ENCODE peak calls at places on chromosome 5, in nine cellular contexts. One of them, this sample, is unnamed.

GRCh38 chr5:138274189-138274853 is at the start of gene GFRA3:
- DNase-seq in IMR-90: no peak
- DNase-seq in DND-41: peak; percentile 30
- DNase-seq in gastrocnemius medialis: no peak
- DNase-seq in heart right ventricle: no peak
- DNase-seq in cardiac muscle cell: peak; percentile 55
- DNase-seq in spleen: no peak
- DNase-seq in sigmoid colon: peak; percentile 63
- DNase-seq in ovary: peak; percentile 16
- DNase-seq in this sample: no peak

GRCh38 chr5:65695896-65696295 is 26.0 kb downstream of the SGTB start:
- DNase-seq in IMR-90: no peak
- DNase-seq in DND-41: no peak
- DNase-seq in gastrocnemius medialis: no peak
- DNase-seq in heart right ventricle: no peak
- DNase-seq in cardiac muscle cell: no peak
- DNase-seq in spleen: no peak
- DNase-seq in sigmoid colon: no peak
- DNase-seq in ovary: no peak
- DNase-seq in this sample: no peak

GRCh38 chr5:58924306-58924705 is 341.4 kb downstream of the RAB3C start:
- DNase-seq in IMR-90: no peak
- DNase-seq in DND-41: no peak
- DNase-seq in gastrocnemius medialis: no peak
- DNase-seq in heart right ventricle: no peak
- DNase-seq in cardiac muscle cell: no peak
- DNase-seq in spleen: no peak
- DNase-seq in sigmoid colon: no peak
- DNase-seq in ovary: no peak
- DNase-seq in this sample: no peak

GRCh38 chr5:129460121-129460950 is at the start of gene ADAMTS19:
- DNase-seq in IMR-90: peak; percentile 21
- DNase-seq in DND-41: no peak
- DNase-seq in gastrocnemius medialis: no peak
- DNase-seq in heart right ventricle: peak; percentile 24
- DNase-seq in cardiac muscle cell: peak; percentile 73
- DNase-seq in spleen: no peak
- DNase-seq in sigmoid colon: no peak
- DNase-seq in ovary: peak; percentile 18
- DNase-seq in this sample: peak; percentile 40

GRCh38 chr5:168131519-168131918 is 159.9 kb upstream of the WWC1 start:
- DNase-seq in IMR-90: no peak
- DNase-seq in DND-41: no peak
- DNase-seq in gastrocnemius medialis: no peak
- DNase-seq in heart right ventricle: no peak
- DNase-seq in cardiac muscle cell: no peak
- DNase-seq in spleen: no peak
- DNase-seq in sigmoid colon: no peak
- DNase-seq in ovary: no peak
- DNase-seq in this sample: no peak

GRCh38 chr5:36535837-36536236 is 70.6 kb upstream of the SLC1A3 start:
- DNase-seq in IMR-90: no peak
- DNase-seq in DND-41: no peak
- DNase-seq in gastrocnemius medialis: no peak
- DNase-seq in heart right ventricle: no peak
- DNase-seq in cardiac muscle cell: no peak
- DNase-seq in spleen: no peak
- DNase-seq in sigmoid colon: no peak
- DNase-seq in ovary: no peak
- DNase-seq in this sample: no peak

GRCh38 chr5:148379340-148379739 is 4.4 kb upstream of the FBXO38 start:
- DNase-seq in IMR-90: no peak
- DNase-seq in DND-41: no peak
- DNase-seq in gastrocnemius medialis: no peak
- DNase-seq in heart right ventricle: no peak
- DNase-seq in cardiac muscle cell: no peak
- DNase-seq in spleen: no peak
- DNase-seq in sigmoid colon: no peak
- DNase-seq in ovary: no peak
- DNase-seq in this sample: no peak

GRCh38 chr5:100546041-100546440 is 10.9 kb downstream of the FAM174A start:
- DNase-seq in IMR-90: no peak
- DNase-seq in DND-41: no peak
- DNase-seq in gastrocnemius medialis: no peak
- DNase-seq in heart right ventricle: no peak
- DNase-seq in cardiac muscle cell: no peak
- DNase-seq in spleen: no peak
- DNase-seq in sigmoid colon: no peak
- DNase-seq in ovary: no peak
- DNase-seq in this sample: no peak

GRCh38 chr5:71891856-71892255 is 172.8 kb downstream of the CARTPT start:
- DNase-seq in IMR-90: peak; percentile 22
- DNase-seq in DND-41: no peak
- DNase-seq in gastrocnemius medialis: no peak
- DNase-seq in heart right ventricle: peak; percentile 44
- DNase-seq in cardiac muscle cell: peak; percentile 86
- DNase-seq in spleen: no peak
- DNase-seq in sigmoid colon: no peak
- DNase-seq in ovary: no peak
- DNase-seq in this sample: peak; percentile 38

GRCh38 chr5:116546033-116546742 is 28.4 kb downstream of the SEMA6A start:
- DNase-seq in IMR-90: no peak
- DNase-seq in DND-41: no peak
- DNase-seq in gastrocnemius medialis: no peak
- DNase-seq in heart right ventricle: no peak
- DNase-seq in cardiac muscle cell: no peak
- DNase-seq in spleen: no peak
- DNase-seq in sigmoid colon: no peak
- DNase-seq in ovary: no peak
- DNase-seq in this sample: no peak

GRCh38 chr5:22611327-22611726 is 241.8 kb downstream of the CDH12 start:
- DNase-seq in IMR-90: no peak
- DNase-seq in DND-41: no peak
- DNase-seq in gastrocnemius medialis: no peak
- DNase-seq in heart right ventricle: no peak
- DNase-seq in cardiac muscle cell: no peak
- DNase-seq in spleen: no peak
- DNase-seq in sigmoid colon: no peak
- DNase-seq in ovary: no peak
- DNase-seq in this sample: no peak

GRCh38 chr5:14582797-14583137 is 1.2 kb downstream of the OTULINL start:
- DNase-seq in IMR-90: no peak
- DNase-seq in DND-41: no peak
- DNase-seq in gastrocnemius medialis: no peak
- DNase-seq in heart right ventricle: no peak
- DNase-seq in cardiac muscle cell: no peak
- DNase-seq in spleen: peak; percentile 77
- DNase-seq in sigmoid colon: no peak
- DNase-seq in ovary: no peak
- DNase-seq in this sample: no peak

GRCh38 chr5:14206028-14206725 is 63.0 kb downstream of the TRIO start:
- DNase-seq in IMR-90: no peak
- DNase-seq in DND-41: no peak
- DNase-seq in gastrocnemius medialis: no peak
- DNase-seq in heart right ventricle: no peak
- DNase-seq in cardiac muscle cell: no peak
- DNase-seq in spleen: no peak
- DNase-seq in sigmoid colon: no peak
- DNase-seq in ovary: no peak
- DNase-seq in this sample: no peak

GRCh38 chr5:77426670-77427069 is 65.4 kb downstream of the WDR41 start:
- DNase-seq in IMR-90: peak; percentile 80
- DNase-seq in DND-41: no peak
- DNase-seq in gastrocnemius medialis: no peak
- DNase-seq in heart right ventricle: no peak
- DNase-seq in cardiac muscle cell: no peak
- DNase-seq in spleen: no peak
- DNase-seq in sigmoid colon: no peak
- DNase-seq in ovary: no peak
- DNase-seq in this sample: peak; percentile 73

GRCh38 chr5:62296998-62297397 is 9.0 kb upstream of the KIF2A start:
- DNase-seq in IMR-90: no peak
- DNase-seq in DND-41: no peak
- DNase-seq in gastrocnemius medialis: no peak
- DNase-seq in heart right ventricle: no peak
- DNase-seq in cardiac muscle cell: no peak
- DNase-seq in spleen: no peak
- DNase-seq in sigmoid colon: no peak
- DNase-seq in ovary: no peak
- DNase-seq in this sample: no peak

GRCh38 chr5:153831976-153832375 is 206.7 kb downstream of the FAM114A2 start:
- DNase-seq in IMR-90: peak; percentile 49
- DNase-seq in DND-41: no peak
- DNase-seq in gastrocnemius medialis: no peak
- DNase-seq in heart right ventricle: no peak
- DNase-seq in cardiac muscle cell: peak; percentile 47
- DNase-seq in spleen: no peak
- DNase-seq in sigmoid colon: no peak
- DNase-seq in ovary: no peak
- DNase-seq in this sample: peak; percentile 21

DNA sequence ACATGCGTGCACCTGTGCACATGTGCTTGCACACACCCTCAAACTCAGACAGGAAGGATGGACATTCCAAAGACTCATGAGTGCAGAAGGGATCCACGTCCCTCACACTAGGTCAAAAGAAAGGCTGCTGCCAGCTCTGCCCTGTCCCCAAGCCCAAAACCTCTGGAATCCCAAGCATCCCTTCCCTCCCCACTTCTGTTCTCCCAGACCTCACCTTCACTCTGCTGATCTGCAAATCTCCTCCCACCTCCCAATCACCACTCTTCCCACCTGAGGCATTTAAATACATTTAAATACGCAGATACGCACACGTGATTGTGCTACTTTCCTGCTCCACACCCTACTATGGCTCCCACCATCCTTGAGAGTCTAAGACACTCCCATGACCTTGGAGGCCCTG is 478.2 kb upstream of the DAP start:
- DNase-seq in IMR-90: no peak
- DNase-seq in DND-41: no peak
- DNase-seq in gastrocnemius medialis: no peak
- DNase-seq in heart right ventricle: no peak
- DNase-seq in cardiac muscle cell: no peak
- DNase-seq in spleen: no peak
- DNase-seq in sigmoid colon: no peak
- DNase-seq in ovary: no peak
- DNase-seq in this sample: no peak
- H3K4me3 ChIP-seq in IMR-90: no peak overlapping the region
- H3K4me3 ChIP-seq in DND-41: no peak overlapping the region
- H3K4me3 ChIP-seq in gastrocnemius medialis: no peak overlapping the region
- H3K4me3 ChIP-seq in heart right ventricle: no peak overlapping the region
- H3K4me3 ChIP-seq in cardiac muscle cell: no peak overlapping the region
- H3K4me3 ChIP-seq in spleen: no peak overlapping the region
- H3K4me3 ChIP-seq in sigmoid colon: no peak overlapping the region
- H3K4me3 ChIP-seq in ovary: no peak overlapping the region
- H3K4me3 ChIP-seq in this sample: no peak overlapping the region

DNA sequence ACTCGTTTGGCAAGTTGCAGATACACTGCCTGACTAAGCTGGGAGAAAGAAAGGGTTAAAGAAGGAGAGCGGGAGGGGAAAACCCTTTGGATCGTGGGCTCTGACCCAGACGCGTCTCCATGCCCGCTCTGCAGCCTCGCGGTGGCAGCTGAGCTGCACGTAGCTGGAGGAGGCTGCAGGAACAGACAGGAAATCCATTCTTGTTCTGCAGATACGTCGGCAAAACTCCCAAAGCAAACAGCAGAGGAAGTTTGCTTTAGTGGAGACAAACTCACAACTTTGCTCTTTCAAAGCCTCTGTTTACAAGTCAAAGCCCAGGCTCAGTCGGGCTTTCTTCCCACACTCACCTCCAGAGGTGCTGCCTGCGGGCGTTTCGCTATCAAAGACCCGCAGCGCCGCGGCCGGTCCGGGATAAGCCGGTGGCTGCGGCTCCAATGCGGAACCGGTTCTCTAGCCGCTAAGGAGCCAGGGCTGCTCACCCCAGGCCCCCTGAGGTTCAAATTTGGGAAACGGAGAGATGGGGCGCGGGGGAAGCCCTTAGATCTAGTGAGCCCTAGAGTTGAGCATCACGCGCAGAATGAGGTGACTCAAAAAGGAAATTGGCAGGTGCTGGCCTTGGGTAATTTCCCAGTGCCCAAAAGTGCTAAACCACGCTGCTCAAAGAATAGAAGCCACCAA is 60.7 kb downstream of the MAT2B start:
- DNase-seq in IMR-90: peak; percentile 36
- DNase-seq in DND-41: no peak
- DNase-seq in gastrocnemius medialis: no peak
- DNase-seq in heart right ventricle: no peak
- DNase-seq in cardiac muscle cell: peak; percentile 34
- DNase-seq in spleen: peak; percentile 79
- DNase-seq in sigmoid colon: no peak
- DNase-seq in ovary: no peak
- DNase-seq in this sample: peak; percentile 1
- TF ChIP-seq CTCF in IMR-90: no peak
- TF ChIP-seq CTCF in DND-41: no peak
- TF ChIP-seq CTCF in gastrocnemius medialis: no peak
- TF ChIP-seq CTCF in heart right ventricle: no peak
- TF ChIP-seq CTCF in cardiac muscle cell: no peak
- TF ChIP-seq CTCF in spleen: no peak
- TF ChIP-seq CTCF in sigmoid colon: no peak
- TF ChIP-seq CTCF in ovary: no peak
- TF ChIP-seq CTCF in this sample: peak; percentile 12

GRCh38 chr5:140130949-140131733 is 5.4 kb downstream of the IGIP start:
- DNase-seq in IMR-90: no peak
- DNase-seq in DND-41: no peak
- DNase-seq in gastrocnemius medialis: no peak
- DNase-seq in heart right ventricle: no peak
- DNase-seq in cardiac muscle cell: no peak
- DNase-seq in spleen: no peak
- DNase-seq in sigmoid colon: no peak
- DNase-seq in ovary: no peak
- DNase-seq in this sample: no peak
- H3K27ac ChIP-seq in IMR-90: peak overlapping the region; percentile 25
- H3K27ac ChIP-seq in DND-41: no peak overlapping the region
- H3K27ac ChIP-seq in gastrocnemius medialis: no peak overlapping the region
- H3K27ac ChIP-seq in heart right ventricle: no peak overlapping the region
- H3K27ac ChIP-seq in cardiac muscle cell: no peak overlapping the region
- H3K27ac ChIP-seq in spleen: no peak overlapping the region
- H3K27ac ChIP-seq in sigmoid colon: no peak overlapping the region
- H3K27ac ChIP-seq in ovary: no peak overlapping the region
- H3K27ac ChIP-seq in this sample: no peak overlapping the region

DNA sequence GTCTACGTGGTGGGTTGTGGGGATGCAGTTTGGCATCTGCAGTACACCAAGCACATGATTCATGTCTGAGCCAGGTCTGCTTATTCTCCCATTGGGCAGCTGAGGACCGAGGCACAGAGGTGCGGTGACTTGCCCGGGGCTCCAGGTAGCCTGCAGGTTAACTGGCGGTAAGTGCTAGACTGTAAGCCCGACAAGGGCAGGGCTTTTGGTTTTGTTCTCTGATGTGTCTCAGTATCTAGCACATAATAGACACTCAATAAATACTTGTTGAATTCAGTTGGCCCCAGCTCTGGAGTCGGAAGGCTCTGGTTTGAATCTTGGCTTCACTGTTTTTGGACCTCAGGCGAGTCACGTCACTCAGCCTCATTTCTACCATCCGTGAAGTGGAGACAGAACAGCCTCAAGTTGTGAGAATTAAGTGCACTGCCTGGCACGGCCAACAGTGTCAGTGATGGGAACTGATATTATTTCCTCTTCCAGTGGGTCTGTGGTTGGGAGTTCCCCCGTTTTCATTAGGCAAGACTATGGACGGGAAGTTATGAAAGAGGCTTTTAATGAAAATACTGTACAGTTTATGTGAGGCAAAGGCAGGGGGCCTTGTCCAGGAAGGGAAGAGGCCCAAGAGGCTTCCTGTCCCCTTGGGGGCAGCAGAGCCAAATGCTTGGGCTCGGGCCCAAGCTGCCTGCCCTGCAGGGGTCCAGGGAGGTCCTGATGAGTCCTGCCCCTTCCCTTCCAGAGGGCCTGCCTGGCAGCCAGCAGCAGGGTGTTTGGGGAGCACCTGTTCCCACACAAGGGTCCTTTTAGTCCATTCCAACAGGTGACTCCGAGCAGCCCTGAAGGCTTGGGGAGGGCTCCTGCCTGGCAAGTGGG is 3.3 kb downstream of the PRELID1 start:
- DNase-seq in IMR-90: no peak
- DNase-seq in DND-41: no peak
- DNase-seq in gastrocnemius medialis: no peak
- DNase-seq in heart right ventricle: no peak
- DNase-seq in cardiac muscle cell: no peak
- DNase-seq in spleen: peak; percentile 88
- DNase-seq in sigmoid colon: no peak
- DNase-seq in ovary: no peak
- DNase-seq in this sample: peak; percentile 33
- H3K4me3 ChIP-seq in IMR-90: no peak overlapping the region
- H3K4me3 ChIP-seq in DND-41: no peak overlapping the region
- H3K4me3 ChIP-seq in gastrocnemius medialis: no peak overlapping the region
- H3K4me3 ChIP-seq in heart right ventricle: no peak overlapping the region
- H3K4me3 ChIP-seq in cardiac muscle cell: no peak overlapping the region
- H3K4me3 ChIP-seq in spleen: peak overlapping the region; percentile 32
- H3K4me3 ChIP-seq in sigmoid colon: no peak overlapping the region
- H3K4me3 ChIP-seq in ovary: no peak overlapping the region
- H3K4me3 ChIP-seq in this sample: no peak overlapping the region

This sample was measured in brain microvascular endothelial cell.